ENCODE peak calls at places on chromosomes 1 and 21, in four cellular contexts. One of them, this sample, is unnamed. For H3K4me1, the result is how much of the 10 kb centered on the place peaks cover.

GRCh38 chr1:62875676-62876075 is 91.7 kb downstream of the ATG4C start:
- DNase-seq in uterus: no peak
- DNase-seq in right atrium auricular region: no peak
- DNase-seq in pancreas: no peak
- DNase-seq in this sample: no peak

GRCh38 chr1:218475275-218475674 is 130.1 kb downstream of the TGFB2 start:
- DNase-seq in uterus: no peak
- DNase-seq in right atrium auricular region: no peak
- DNase-seq in pancreas: no peak
- DNase-seq in this sample: no peak

GRCh38 chr1:7387053-7387861 is 383.8 kb upstream of the VAMP3 start:
- DNase-seq in uterus: peak
- DNase-seq in right atrium auricular region: peak
- DNase-seq in pancreas: no peak
- DNase-seq in this sample: peak

GRCh38 chr21:35215870-35216269 is 166.8 kb upstream of the RUNX1 start:
- DNase-seq in uterus: no peak
- DNase-seq in right atrium auricular region: no peak
- DNase-seq in pancreas: no peak
- DNase-seq in this sample: no peak

GRCh38 chr1:85579619-85580018 is 942 bp upstream of the CCN1 start:
- DNase-seq in uterus: peak
- DNase-seq in right atrium auricular region: peak
- DNase-seq in pancreas: no peak
- DNase-seq in this sample: no peak

GRCh38 chr1:33244143-33244808 is 12.0 kb upstream of the ZNF362 start:
- DNase-seq in uterus: no peak
- DNase-seq in right atrium auricular region: no peak
- DNase-seq in pancreas: no peak
- DNase-seq in this sample: no peak

GRCh38 chr1:60108223-60108622 is 34.7 kb upstream of the C1orf87 start:
- DNase-seq in uterus: no peak
- DNase-seq in right atrium auricular region: no peak
- DNase-seq in pancreas: no peak
- DNase-seq in this sample: no peak

GRCh38 chr1:198102454-198102791 is 54.4 kb upstream of the NEK7 start:
- DNase-seq in uterus: no peak
- DNase-seq in right atrium auricular region: no peak
- DNase-seq in pancreas: no peak
- DNase-seq in this sample: no peak

GRCh38 chr1:173827611-173828010 is 2.9 kb upstream of the CENPL start:
- DNase-seq in uterus: no peak
- DNase-seq in right atrium auricular region: no peak
- DNase-seq in pancreas: no peak
- DNase-seq in this sample: no peak

GRCh38 chr1:235588916-235589515 is 60.6 kb downstream of the GNG4 start:
- DNase-seq in uterus: peak
- DNase-seq in right atrium auricular region: no peak
- DNase-seq in pancreas: no peak
- DNase-seq in this sample: peak

GRCh38 chr1:149846042-149846441 is 53.3 kb upstream of the BOLA1 start:
- DNase-seq in uterus: no peak
- DNase-seq in right atrium auricular region: no peak
- DNase-seq in pancreas: peak
- DNase-seq in this sample: no peak

GRCh38 chr1:20405893-20406604 is 80.0 kb downstream of the CAMK2N1 start:
- DNase-seq in uterus: no peak
- DNase-seq in right atrium auricular region: no peak
- DNase-seq in pancreas: no peak
- DNase-seq in this sample: no peak

GRCh38 chr1:50977575-50978143 is 7.6 kb downstream of the CDKN2C start:
- DNase-seq in uterus: peak
- DNase-seq in right atrium auricular region: no peak
- DNase-seq in pancreas: peak
- DNase-seq in this sample: peak

GRCh38 chr1:27478098-27478497 is 11.9 kb downstream of the WASF2 start:
- DNase-seq in uterus: no peak
- DNase-seq in right atrium auricular region: no peak
- DNase-seq in pancreas: no peak
- DNase-seq in this sample: no peak

GRCh38 chr1:27476222-27476621 is 13.7 kb downstream of the WASF2 start:
- DNase-seq in uterus: no peak
- DNase-seq in right atrium auricular region: peak
- DNase-seq in pancreas: no peak
- DNase-seq in this sample: no peak

GRCh38 chr1:27475707-27476106 is 14.3 kb downstream of the WASF2 start:
- DNase-seq in uterus: no peak
- DNase-seq in right atrium auricular region: no peak
- DNase-seq in pancreas: no peak
- DNase-seq in this sample: no peak

GRCh38 chr1:27471476-27471875 is 18.5 kb downstream of the WASF2 start:
- DNase-seq in uterus: no peak
- DNase-seq in right atrium auricular region: no peak
- DNase-seq in pancreas: no peak
- DNase-seq in this sample: no peak

GRCh38 chr1:27473755-27474154 is 16.2 kb downstream of the WASF2 start:
- DNase-seq in uterus: no peak
- DNase-seq in right atrium auricular region: no peak
- DNase-seq in pancreas: no peak
- DNase-seq in this sample: no peak
- H3K4me1 ChIP-seq in uterus: under half
- H3K4me1 ChIP-seq in right atrium auricular region: under half
- H3K4me1 ChIP-seq in pancreas: under half
- H3K4me1 ChIP-seq in this sample: under half

DNA sequence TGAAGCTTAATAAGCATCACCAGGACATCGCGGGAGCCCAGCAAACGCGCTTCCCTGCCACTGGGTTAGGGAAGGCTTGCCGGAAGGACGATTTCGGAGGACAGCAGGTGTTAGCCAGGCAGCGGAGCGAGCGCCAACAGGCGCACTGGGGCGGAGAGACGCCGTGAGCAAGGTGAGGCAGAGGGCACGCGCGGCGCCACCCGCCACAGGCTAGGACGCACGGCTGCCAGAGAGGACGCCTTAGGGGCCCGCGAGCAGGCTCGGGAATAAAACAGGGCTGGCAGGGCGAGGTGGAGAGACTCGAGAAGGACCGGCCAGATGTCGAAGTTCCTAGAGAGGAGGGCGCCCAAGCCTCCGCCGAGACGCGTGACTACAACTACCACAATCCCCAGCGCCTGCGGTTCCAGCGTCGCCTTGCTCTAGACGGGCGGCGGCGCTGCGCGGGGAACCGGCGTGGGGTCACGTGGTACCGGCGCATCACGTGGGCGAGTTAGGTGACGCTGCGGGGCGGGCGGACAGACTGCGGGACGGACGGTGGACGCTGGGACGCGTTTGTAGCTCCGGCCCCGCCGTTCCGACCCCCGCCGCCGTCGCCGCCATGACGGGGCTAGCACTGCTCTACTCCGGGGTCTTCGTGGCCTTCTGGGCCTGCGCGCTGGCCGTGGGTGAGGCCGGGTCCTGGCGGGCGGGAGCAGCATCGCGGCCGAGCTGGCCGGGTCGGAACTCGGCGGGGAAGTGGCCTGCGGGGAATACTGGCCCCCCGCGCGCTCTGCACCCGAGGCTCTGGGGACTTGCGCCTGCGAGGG is at the start of gene ATP6V0B:
- DNase-seq in uterus: peak
- DNase-seq in right atrium auricular region: peak
- DNase-seq in pancreas: peak
- DNase-seq in this sample: peak
- H3K4me1 ChIP-seq in uterus: under half
- H3K4me1 ChIP-seq in right atrium auricular region: under half
- H3K4me1 ChIP-seq in pancreas: under half
- H3K4me1 ChIP-seq in this sample: half or more

DNA sequence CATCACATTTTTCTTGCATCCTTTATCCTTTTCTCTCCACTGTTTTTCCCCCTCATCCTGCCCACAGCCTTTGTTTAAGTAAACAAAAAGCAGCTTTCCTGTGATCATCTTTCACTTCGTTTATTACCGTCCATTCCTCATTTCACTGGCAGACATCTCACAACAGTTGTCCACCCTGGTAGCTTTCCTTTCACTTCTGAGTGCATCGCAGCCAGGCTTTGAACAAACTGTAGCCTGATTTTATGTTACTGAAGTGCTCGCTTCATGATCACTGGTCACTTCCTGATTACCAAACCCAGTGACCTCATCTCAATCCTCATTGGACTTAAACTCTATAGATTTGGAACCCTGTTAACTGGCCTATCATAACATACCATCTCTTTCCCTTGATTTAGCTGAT is 67.6 kb downstream of the SDCCAG8 start:
- DNase-seq in uterus: no peak
- DNase-seq in right atrium auricular region: no peak
- DNase-seq in pancreas: no peak
- DNase-seq in this sample: no peak
- H3K4me1 ChIP-seq in uterus: under half
- H3K4me1 ChIP-seq in right atrium auricular region: under half
- H3K4me1 ChIP-seq in pancreas: under half
- H3K4me1 ChIP-seq in this sample: under half

GRCh38 chr1:153790996-153791855 is 16.0 kb downstream of the SLC27A3 start:
- DNase-seq in uterus: peak
- DNase-seq in right atrium auricular region: no peak
- DNase-seq in pancreas: no peak
- DNase-seq in this sample: peak
- H3K4me1 ChIP-seq in uterus: under half
- H3K4me1 ChIP-seq in right atrium auricular region: under half
- H3K4me1 ChIP-seq in pancreas: under half
- H3K4me1 ChIP-seq in this sample: under half

DNA sequence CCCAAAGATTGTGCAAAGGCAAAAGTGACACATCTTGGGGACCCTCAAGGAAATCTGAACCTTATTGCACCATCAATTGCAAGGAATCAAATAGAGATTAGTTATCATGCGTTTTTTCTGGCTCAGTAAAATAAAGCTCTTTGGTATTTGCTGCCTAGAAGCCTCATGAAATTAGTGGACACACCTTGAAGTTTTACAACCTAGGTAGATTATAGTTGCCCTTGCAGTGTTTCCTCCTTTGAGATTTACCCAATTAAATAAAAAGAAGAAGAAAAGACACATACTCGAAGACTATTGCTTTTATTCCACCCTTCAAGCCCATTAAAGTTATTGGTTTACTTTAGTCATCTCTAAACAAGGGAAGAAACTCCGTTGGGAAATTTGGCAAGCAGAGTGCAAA is 70.0 kb downstream of the IL23R start:
- DNase-seq in uterus: no peak
- DNase-seq in right atrium auricular region: no peak
- DNase-seq in pancreas: no peak
- DNase-seq in this sample: no peak
- H3K4me1 ChIP-seq in uterus: under half
- H3K4me1 ChIP-seq in right atrium auricular region: under half
- H3K4me1 ChIP-seq in pancreas: under half
- H3K4me1 ChIP-seq in this sample: under half

DNA sequence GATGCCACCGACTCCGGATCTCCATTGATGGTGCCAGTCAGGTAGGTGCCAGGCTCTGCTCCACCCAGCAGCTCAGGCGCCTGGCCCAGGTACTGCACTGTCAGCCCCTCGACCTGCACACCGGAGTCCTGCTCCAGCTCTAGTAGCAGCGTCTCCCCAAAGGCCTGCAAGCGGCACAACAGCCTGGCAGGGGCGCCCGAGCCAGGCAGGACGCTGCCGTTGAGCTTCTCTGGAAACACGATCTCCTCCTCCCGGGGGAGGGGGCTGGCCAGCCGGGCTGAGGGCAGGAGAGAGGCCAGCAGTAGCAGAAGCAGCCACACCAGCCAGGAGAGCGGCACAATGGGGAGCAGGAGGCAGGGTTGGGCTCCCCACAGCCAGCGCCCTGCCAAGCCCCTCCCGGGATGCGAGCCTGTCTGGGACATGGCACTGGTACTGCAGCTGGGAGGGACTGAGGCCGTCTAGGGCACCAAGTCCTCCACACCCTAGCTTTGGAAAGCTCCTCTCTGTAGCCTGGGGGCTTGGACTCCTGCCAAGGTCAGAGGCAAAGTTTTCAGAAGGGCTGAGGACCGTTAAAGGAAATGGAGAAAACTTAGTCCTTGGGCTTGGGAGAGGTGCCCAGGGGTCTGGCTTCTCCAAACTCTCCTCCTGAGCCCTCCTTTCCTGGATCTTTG is 513 bp downstream of the ADAMTS4 start:
- DNase-seq in uterus: peak
- DNase-seq in right atrium auricular region: no peak
- DNase-seq in pancreas: no peak
- DNase-seq in this sample: peak
- H3K4me1 ChIP-seq in uterus: under half
- H3K4me1 ChIP-seq in right atrium auricular region: under half
- H3K4me1 ChIP-seq in pancreas: under half
- H3K4me1 ChIP-seq in this sample: half or more

GRCh38 chr1:230857822-230858221 is 10.5 kb downstream of the C1orf198 start:
- DNase-seq in uterus: no peak
- DNase-seq in right atrium auricular region: no peak
- DNase-seq in pancreas: no peak
- DNase-seq in this sample: no peak
- H3K4me1 ChIP-seq in uterus: under half
- H3K4me1 ChIP-seq in right atrium auricular region: under half
- H3K4me1 ChIP-seq in pancreas: under half
- H3K4me1 ChIP-seq in this sample: under half

DNA sequence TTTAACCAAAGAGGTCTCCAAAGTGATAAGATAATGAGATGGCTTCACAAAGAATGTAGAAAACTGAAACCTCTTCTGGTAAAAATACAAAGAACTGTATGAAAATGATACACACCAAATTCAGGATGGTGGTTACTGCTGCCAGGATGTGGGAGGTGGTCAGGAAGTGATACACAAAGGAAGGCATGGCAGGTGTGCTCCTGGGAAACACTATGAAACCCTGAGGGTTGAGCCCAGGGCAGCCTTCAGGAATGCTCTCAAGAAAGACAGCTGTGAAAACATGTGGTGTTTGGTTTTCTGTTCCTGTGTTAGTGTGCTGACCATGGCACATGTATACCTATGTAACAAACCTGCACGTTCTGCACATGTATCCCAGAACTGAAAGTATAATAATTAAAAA is 109.3 kb downstream of the NTNG1 start:
- DNase-seq in uterus: no peak
- DNase-seq in right atrium auricular region: no peak
- DNase-seq in pancreas: no peak
- DNase-seq in this sample: no peak
- H3K4me1 ChIP-seq in uterus: under half
- H3K4me1 ChIP-seq in right atrium auricular region: under half
- H3K4me1 ChIP-seq in pancreas: under half
- H3K4me1 ChIP-seq in this sample: under half

GRCh38 chr1:229669333-229669732 is 43.3 kb downstream of the URB2 start:
- DNase-seq in uterus: no peak
- DNase-seq in right atrium auricular region: peak
- DNase-seq in pancreas: no peak
- DNase-seq in this sample: no peak
- H3K4me1 ChIP-seq in uterus: under half
- H3K4me1 ChIP-seq in right atrium auricular region: under half
- H3K4me1 ChIP-seq in pancreas: under half
- H3K4me1 ChIP-seq in this sample: under half

This sample was measured in spleen.